ENCODE peak calls at places on chromosomes 2 and 18, in nine cellular contexts. N is AG04450, G is epithelial cell of proximal tubule, C is left lung, T is cardiac muscle cell, E is HCT116, Z is GM12864, K is right lobe of liver, O is brain microvascular endothelial cell. B is an unnamed sample.

GRCh38 chr18:23247896-23248295 is 112.6 kb downstream of the CABLES1 start:
- DNase-seq in O (no peak), K (no peak), T (no peak), C (no peak), G (no peak), E (no peak), Z (no peak), N (no peak), B (no peak)

GRCh38 chr2:11967946-11968465 is 221.6 kb downstream of the LPIN1 start:
- DNase-seq in E (no peak), C (no peak), K (no peak), Z (no peak), T (peak; percentile 86), G (no peak), O (peak; percentile 88), N (no peak), B (peak; percentile 64)

GRCh38 chr2:239517686-239518085 is 116.9 kb upstream of the HDAC4 start:
- DNase-seq in G (no peak), O (no peak), K (peak; percentile 29), Z (no peak), C (no peak), N (no peak), E (no peak), T (no peak), B (no peak)

GRCh38 chr18:23504720-23505119 is 1.4 kb downstream of the RMC1 start:
- DNase-seq in Z (no peak), T (no peak), K (no peak), N (no peak), O (no peak), E (no peak), G (no peak), C (no peak), B (no peak)

GRCh38 chr2:153971250-153971649 is 99.5 kb downstream of the GALNT13 start:
- DNase-seq in G (no peak), T (no peak), K (no peak), E (no peak), C (no peak), Z (no peak), O (no peak), N (no peak), B (no peak)

GRCh38 chr2:30145826-30146336 is 926 bp upstream of the YPEL5 start:
- DNase-seq in K (no peak), O (no peak), G (no peak), E (no peak), T (peak; percentile 21), Z (no peak), N (no peak), C (no peak), B (no peak)

GRCh38 chr2:207067476-207067875 is 98.3 kb downstream of the KLF7 start:
- DNase-seq in Z (no peak), G (no peak), E (no peak), O (no peak), T (peak; percentile 20), N (no peak), C (no peak), K (no peak), B (no peak)

GRCh38 chr2:241272722-241273551 is 42.5 kb downstream of the HDLBP start:
- DNase-seq in O (peak; percentile 36), C (peak; percentile 74), K (peak; percentile 80), N (peak; percentile 20), G (no peak), E (no peak), T (peak; percentile 82), Z (no peak), B (peak; percentile 14)

GRCh38 chr2:54988612-54989011 is 61.6 kb downstream of the RTN4 start:
- DNase-seq in Z (no peak), C (no peak), O (no peak), N (no peak), E (no peak), T (no peak), K (no peak), G (no peak), B (no peak)

GRCh38 chr2:189088566-189089225 is 90.9 kb downstream of the COL5A2 start:
- DNase-seq in C (no peak), G (no peak), E (no peak), T (no peak), K (no peak), Z (no peak), N (no peak), O (no peak), B (no peak)

GRCh38 chr2:184611221-184612085 is 13.1 kb downstream of the ZNF804A start:
- DNase-seq in C (no peak), K (no peak), G (no peak), Z (no peak), E (peak; percentile 19), T (peak; percentile 35), O (peak; percentile 29), N (no peak), B (no peak)

GRCh38 chr18:62281684-62282083 is 43.4 kb upstream of the TNFRSF11A start:
- DNase-seq in O (peak; percentile 48), E (no peak), K (no peak), Z (no peak), N (peak; percentile 34), T (peak; percentile 86), C (no peak), G (peak; percentile 9), B (peak; percentile 68)

GRCh38 chr2:41912766-41913165 is 135.1 kb upstream of the PKDCC start:
- DNase-seq in K (no peak), E (no peak), N (no peak), O (no peak), G (no peak), Z (no peak), C (no peak), T (no peak), B (no peak)

GRCh38 chr18:45106331-45106774 is 425.7 kb downstream of the SETBP1 start:
- DNase-seq in Z (peak; percentile 88), E (no peak), T (peak; percentile 53), O (peak; percentile 48), C (peak; percentile 43), K (no peak), G (no peak), N (no peak), B (no peak)

GRCh38 chr2:179486969-179487752 is 222.5 kb upstream of the SESTD1 start:
- DNase-seq in E (no peak), G (peak; percentile 35), C (no peak), O (no peak), K (no peak), N (no peak), Z (no peak), T (no peak), B (no peak)

GRCh38 chr18:59835656-59836379 is 64.0 kb upstream of the PMAIP1 start:
- DNase-seq in C (no peak), Z (peak; percentile 51), E (no peak), O (peak; percentile 1), T (no peak), G (no peak), N (no peak), K (no peak), B (no peak)

GRCh38 chr2:119431155-119431975 is at the start of gene TMEM37:
- DNase-seq in O (peak; percentile 38), T (peak; percentile 91), G (no peak), K (peak; percentile 89), C (peak; percentile 76), Z (peak; percentile 27), N (no peak), E (peak; percentile 28), B (no peak)

GRCh38 chr2:105037572-105038382 is at the start of gene MRPS9:
- DNase-seq in Z (peak; percentile 91), K (peak; percentile 99), O (peak; percentile 98), E (peak; percentile 91), G (peak; percentile 69), T (peak; percentile 98), N (peak; percentile 94), C (peak; percentile 98), B (peak; percentile 86)
- H3K4me3 ChIP-seq in Z (peak within 1 kb of the TSS; percentile 75), K (peak within 1 kb of the TSS; percentile 84), O (peak within 1 kb of the TSS; percentile 96), E (peak within 1 kb of the TSS; percentile 88), G (peak within 1 kb of the TSS; percentile 90), T (peak within 1 kb of the TSS; percentile 80), N (peak within 1 kb of the TSS; percentile 90), C (peak within 1 kb of the TSS; percentile 72), B (peak within 1 kb of the TSS; percentile 89)

GRCh38 chr2:163667064-163667887 is 68.5 kb downstream of the FIGN start:
- DNase-seq in Z (no peak), T (peak; percentile 95), C (no peak), E (no peak), N (peak; percentile 73), G (peak; percentile 92), O (peak; percentile 86), K (no peak), B (peak; percentile 81)
- TF ChIP-seq CTCF in Z (no peak), T (no peak), C (no peak), E (no peak), N (no peak), G (no peak), O (no peak), K (no peak), B (no peak)

DNA sequence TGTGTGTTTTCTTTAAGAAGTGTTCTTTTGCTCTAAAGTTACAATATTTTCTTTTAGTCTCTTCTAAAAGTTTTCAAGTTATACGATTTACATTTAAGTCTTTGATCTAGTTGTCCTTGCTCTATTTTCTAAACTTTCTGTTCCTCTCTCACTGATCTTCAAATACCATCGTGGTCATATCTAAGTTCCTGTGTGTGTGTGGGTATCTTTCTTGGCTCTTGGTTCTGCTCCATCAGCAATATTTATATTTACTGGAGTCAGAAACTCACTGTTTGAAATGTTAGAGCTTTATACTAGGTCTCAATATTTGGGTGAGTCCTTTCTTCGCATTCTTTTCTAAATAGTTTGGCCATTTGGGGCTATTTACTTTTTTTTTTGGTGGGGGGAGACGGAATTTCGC is 77.3 kb downstream of the COPS8 start:
- DNase-seq in C (no peak), O (no peak), K (no peak), N (no peak), T (no peak), G (no peak), E (no peak), Z (no peak), B (no peak)
- H3K4me3 ChIP-seq in C (no peak overlapping the region), O (no peak overlapping the region), K (no peak overlapping the region), N (no peak overlapping the region), T (no peak overlapping the region), G (no peak overlapping the region), E (no peak overlapping the region), Z (no peak overlapping the region), B (no peak overlapping the region)

GRCh38 chr2:238021327-238021726 is 39.5 kb upstream of the SCLY start:
- DNase-seq in C (no peak), O (peak; percentile 28), Z (no peak), G (no peak), K (no peak), T (no peak), E (no peak), N (no peak), B (no peak)
- TF ChIP-seq CTCF in C (no peak), O (no peak), Z (no peak), G (no peak), K (no peak), T (no peak), E (no peak), N (no peak), B (no peak)

GRCh38 chr2:75844651-75845050 is 133.9 kb upstream of the GCFC2 start:
- DNase-seq in E (no peak), G (no peak), O (no peak), T (peak; percentile 46), Z (no peak), N (no peak), K (no peak), C (no peak), B (no peak)

DNA sequence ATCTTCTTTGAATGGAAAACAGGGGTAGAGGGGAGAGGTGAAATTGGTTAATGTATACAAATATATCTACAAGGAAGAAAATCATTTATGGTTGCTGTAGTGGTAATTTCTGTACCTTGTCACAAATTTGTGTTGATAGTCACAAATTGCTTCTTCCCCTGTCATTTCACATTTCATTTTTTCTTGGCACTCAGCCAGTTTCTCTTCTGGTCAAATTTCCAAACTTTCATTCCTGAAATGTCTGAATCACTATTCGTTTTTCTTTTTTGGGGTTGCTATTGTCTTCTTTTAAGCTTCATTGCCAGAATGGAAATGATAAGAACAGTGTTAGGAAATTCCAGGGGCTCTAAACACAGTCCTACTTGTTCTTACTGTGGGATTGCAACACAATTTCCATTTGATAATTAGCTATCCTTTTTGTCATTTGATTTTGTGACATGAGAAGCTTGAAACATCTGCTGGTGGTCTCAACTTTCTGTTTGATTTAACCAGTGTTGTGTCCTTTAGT is 136.0 kb upstream of the GCFC2 start:
- DNase-seq in N (no peak), C (no peak), T (peak; percentile 47), Z (no peak), G (no peak), O (no peak), E (no peak), K (no peak), B (no peak)
- H3K4me3 ChIP-seq in N (no peak overlapping the region), C (no peak overlapping the region), T (no peak overlapping the region), Z (no peak overlapping the region), G (no peak overlapping the region), O (no peak overlapping the region), E (no peak overlapping the region), K (no peak overlapping the region), B (no peak overlapping the region)